ENCODE peak calls at places on chromosome 13, in five cellular contexts. E, I, W, A and X are unnamed samples.

GRCh38 chr13:32911506-32911905 is 104.7 kb upstream of the KL start:
- DNase-seq in E (peak), I (peak), W (no peak), A (peak), X (peak)

GRCh38 chr13:26707122-26708006 is 53.2 kb downstream of the GPR12 start:
- DNase-seq in E (peak), I (peak), W (peak), A (peak), X (peak)

GRCh38 chr13:99282264-99283231 is 24.4 kb upstream of the GPR18 start:
- DNase-seq in E (no peak), I (no peak), W (no peak), A (peak), X (no peak)

GRCh38 chr13:73954808-73955207 is 179.4 kb downstream of the KLF12 start:
- DNase-seq in E (no peak), I (no peak), W (no peak), A (no peak), X (no peak)

GRCh38 chr13:111666377-111666776 is 345.9 kb downstream of the TEX29 start:
- DNase-seq in E (no peak), I (no peak), W (no peak), A (no peak), X (no peak)

GRCh38 chr13:75541961-75542360 is 4.3 kb upstream of the COMMD6 start:
- DNase-seq in E (no peak), I (no peak), W (no peak), A (no peak), X (no peak)

GRCh38 chr13:29498426-29499040 is 97.0 kb downstream of the SLC7A1 start:
- DNase-seq in E (no peak), I (no peak), W (no peak), A (no peak), X (no peak)

GRCh38 chr13:107678075-107678689 is 537.2 kb downstream of the LIG4 start:
- DNase-seq in E (peak), I (no peak), W (no peak), A (no peak), X (no peak)

GRCh38 chr13:30918662-30919405 is 12.8 kb downstream of the MEDAG start:
- DNase-seq in E (no peak), I (no peak), W (no peak), A (no peak), X (no peak)

GRCh38 chr13:45718063-45718462 is 15.9 kb downstream of the CBY2 start:
- DNase-seq in E (no peak), I (peak), W (no peak), A (peak), X (peak)

GRCh38 chr13:110136660-110137585 is 170.0 kb downstream of the COL4A1 start:
- DNase-seq in E (no peak), I (no peak), W (no peak), A (no peak), X (no peak)

GRCh38 chr13:47794963-47795362 is 206.1 kb downstream of the SUCLA2 start:
- DNase-seq in E (no peak), I (no peak), W (no peak), A (no peak), X (peak)

GRCh38 chr13:67296511-67296910 is 66.4 kb upstream of the PCDH9 start:
- DNase-seq in E (no peak), I (no peak), W (no peak), A (no peak), X (no peak)

GRCh38 chr13:31175847-31176536 is 14.3 kb upstream of the HSPH1 start:
- DNase-seq in E (no peak), I (no peak), W (no peak), A (no peak), X (no peak)

GRCh38 chr13:98214707-98215106 is 37.6 kb upstream of the RNF113B start:
- DNase-seq in E (no peak), I (no peak), W (peak), A (no peak), X (no peak)

GRCh38 chr13:31610270-31610998 is 128.9 kb upstream of the RXFP2 start:
- DNase-seq in E (no peak), I (no peak), W (no peak), A (no peak), X (no peak)

GRCh38 chr13:75818181-75819110 is 182.3 kb downstream of the LMO7 start:
- DNase-seq in E (no peak), I (no peak), W (no peak), A (no peak), X (no peak)

GRCh38 chr13:26518433-26519084 is 38.9 kb upstream of the WASF3 start:
- DNase-seq in E (no peak), I (no peak), W (no peak), A (no peak), X (no peak)

GRCh38 chr13:33904431-33904830 is 86.5 kb downstream of the RFC3 start:
- DNase-seq in E (no peak), I (no peak), W (no peak), A (no peak), X (no peak)

GRCh38 chr13:114106991-114107685 is 25.3 kb downstream of the RASA3 start:
- DNase-seq in E (no peak), I (no peak), W (no peak), A (no peak), X (no peak)

GRCh38 chr13:83940742-83941141 is 58.5 kb upstream of the SLITRK1 start:
- DNase-seq in E (no peak), I (no peak), W (no peak), A (no peak), X (no peak)

GRCh38 chr13:105445793-105446192 is 1089.7 kb downstream of the EFNB2 start:
- DNase-seq in E (no peak), I (no peak), W (no peak), A (no peak), X (no peak)

GRCh38 chr13:33367186-33367895 is 81.8 kb upstream of the STARD13 start:
- DNase-seq in E (no peak), I (no peak), W (no peak), A (no peak), X (no peak)

GRCh38 chr13:46553521-46553885 is 533 bp downstream of the LRCH1 start:
- DNase-seq in E (no peak), I (no peak), W (no peak), A (no peak), X (peak)

GRCh38 chr13:99275093-99275469 is 16.9 kb upstream of the GPR18 start:
- DNase-seq in E (no peak), I (no peak), W (no peak), A (no peak), X (no peak)

GRCh38 chr13:80473695-80474094 is 132.8 kb upstream of the SPRY2 start:
- DNase-seq in E (no peak), I (no peak), W (no peak), A (no peak), X (no peak)

GRCh38 chr13:33236021-33236420 is 49.5 kb downstream of the STARD13 start:
- DNase-seq in E (no peak), I (no peak), W (no peak), A (no peak), X (no peak)

GRCh38 chr13:83881917-83882625 is at the start of gene SLITRK1:
- DNase-seq in E (peak), I (peak), W (peak), A (peak), X (peak)

GRCh38 chr13:80787604-80788003 is 446.7 kb upstream of the SPRY2 start:
- DNase-seq in E (no peak), I (no peak), W (no peak), A (no peak), X (no peak)

GRCh38 chr13:19673473-19674430 is 40.3 kb downstream of the MPHOSPH8 start:
- DNase-seq in E (no peak), I (no peak), W (no peak), A (no peak), X (no peak)